ENCODE peak calls at places on chromosomes 4 and X, in four cellular contexts. Y is GM23248, D is hepatocyte, K is MM.1S. R is an unnamed sample. For H3K4me1, the result is how much of the 10 kb centered on the place peaks cover.

GRCh38 chrX:39260965-39261364 is 459.7 kb downstream of the MID1IP1 start:
- DNase-seq in Y (peak), D (no peak), K (no peak), R (no peak)

GRCh38 chr4:128950796-128951195 is 141.3 kb downstream of the JADE1 start:
- DNase-seq in Y (no peak), D (no peak), K (no peak), R (no peak)

GRCh38 chr4:153464068-153464467 is 2.1 kb upstream of the TMEM131L start:
- DNase-seq in Y (no peak), D (no peak), K (no peak), R (no peak)

GRCh38 chr4:31052519-31052918 is 332.4 kb downstream of the PCDH7 start:
- DNase-seq in Y (no peak), D (no peak), K (no peak), R (no peak)

GRCh38 chrX:120561634-120562568 is 1.1 kb upstream of the CUL4B start:
- DNase-seq in Y (no peak), D (no peak), K (no peak), R (no peak)

GRCh38 chrX:29237972-29238371 is 650.7 kb downstream of the IL1RAPL1 start:
- DNase-seq in Y (no peak), D (no peak), K (no peak), R (no peak)

GRCh38 chr4:89617256-89617655 is 219.7 kb downstream of the SNCA start:
- DNase-seq in Y (peak), D (no peak), K (no peak), R (no peak)

GRCh38 chrX:106959897-106960296 is 39.7 kb downstream of the CLDN2 start:
- DNase-seq in Y (peak), D (peak), K (no peak), R (no peak)

GRCh38 chr4:25862411-25863346 is at the start of gene SEL1L3:
- DNase-seq in Y (peak), D (peak), K (peak), R (no peak)

GRCh38 chrX:125826774-125827451 is 339.2 kb downstream of the DCAF12L2 start:
- DNase-seq in Y (no peak), D (no peak), K (no peak), R (no peak)

GRCh38 chrX:39886282-39886681 is 211.5 kb downstream of the BCOR start:
- DNase-seq in Y (peak), D (no peak), K (no peak), R (no peak)

GRCh38 chr4:189124149-189124758 is 816.4 kb upstream of the FRG1 start:
- DNase-seq in Y (peak), D (peak), K (peak), R (peak)

GRCh38 chr4:185033950-185034349 is 15.7 kb downstream of the HELT start:
- DNase-seq in Y (no peak), D (no peak), K (peak), R (no peak)

GRCh38 chrX:132488092-132488749 is 617 bp downstream of the MBNL3 start:
- DNase-seq in Y (peak), D (no peak), K (peak), R (no peak)

GRCh38 chr4:48227662-48228061 is 42.0 kb downstream of the TEC start:
- DNase-seq in Y (no peak), D (no peak), K (no peak), R (no peak)

GRCh38 chr4:67452100-67452887 is 93.0 kb downstream of the CENPC start:
- DNase-seq in Y (peak), D (no peak), K (no peak), R (no peak)

GRCh38 chr4:16011173-16011572 is 48.2 kb upstream of the FGFBP2 start:
- DNase-seq in Y (no peak), D (no peak), K (no peak), R (no peak)

GRCh38 chrX:75603833-75604232 is 81.0 kb upstream of the ZDHHC15 start:
- DNase-seq in Y (peak), D (peak), K (peak), R (no peak)

GRCh38 chrX:71666240-71667223 is 814 bp upstream of the LOC101059915 start:
- DNase-seq in Y (no peak), D (no peak), K (no peak), R (no peak)

GRCh38 chrX:13489451-13489850 is 80.0 kb upstream of the EGFL6 start:
- DNase-seq in Y (peak), D (no peak), K (no peak), R (no peak)

GRCh38 chrX:36973575-36973974 is 34.6 kb upstream of the FAM47C start:
- DNase-seq in Y (no peak), D (no peak), K (no peak), R (no peak)

GRCh38 chrX:13357925-13358324 is 38.1 kb upstream of the ATXN3L start:
- DNase-seq in Y (no peak), D (peak), K (no peak), R (no peak)

GRCh38 chr4:25367877-25368276 is 9.2 kb upstream of the ANAPC4 start:
- DNase-seq in Y (no peak), D (no peak), K (no peak), R (no peak)

GRCh38 chr4:8656711-8657380 is 64.3 kb downstream of the CPZ start:
- DNase-seq in Y (no peak), D (no peak), K (no peak), R (no peak)

GRCh38 chr4:2061208-2062131 is 2.3 kb downstream of the NAT8L start:
- DNase-seq in Y (no peak), D (no peak), K (no peak), R (no peak)

GRCh38 chr4:4860803-4861591 is 1.5 kb downstream of the MSX1 start:
- DNase-seq in Y (peak), D (peak), K (no peak), R (no peak)

GRCh38 chr4:41678086-41678485 is 70.4 kb downstream of the PHOX2B start:
- DNase-seq in Y (peak), D (no peak), K (no peak), R (no peak)

GRCh38 chrX:132610536-132610935 is 121.7 kb upstream of the MBNL3 start:
- DNase-seq in Y (no peak), D (no peak), K (no peak), R (no peak)

GRCh38 chrX:153470411-153471363 is at the start of gene HAUS7:
- DNase-seq in Y (peak), D (peak), K (peak), R (peak)

GRCh38 chr4:113943863-113944262 is 35.6 kb downstream of the ARSJ start:
- DNase-seq in Y (peak), D (no peak), K (no peak), R (no peak)

GRCh38 chr4:186829097-186829496 is 105.4 kb upstream of the FAT1 start:
- DNase-seq in Y (no peak), D (no peak), K (peak), R (no peak)

GRCh38 chr4:188015025-188015778 is 19.6 kb downstream of the ZFP42 start:
- DNase-seq in Y (no peak), D (peak), K (no peak), R (no peak)

GRCh38 chr4:1031956-1032795 is 20.8 kb downstream of the FGFRL1 start:
- DNase-seq in Y (peak), D (no peak), K (no peak), R (no peak)

GRCh38 chr4:99405433-99406115 is 29.6 kb downstream of the ADH7 start:
- DNase-seq in Y (peak), D (peak), K (peak), R (peak)

GRCh38 chr4:8152090-8152864 is 6.3 kb downstream of the ABLIM2 start:
- DNase-seq in Y (no peak), D (no peak), K (no peak), R (no peak)

DNA sequence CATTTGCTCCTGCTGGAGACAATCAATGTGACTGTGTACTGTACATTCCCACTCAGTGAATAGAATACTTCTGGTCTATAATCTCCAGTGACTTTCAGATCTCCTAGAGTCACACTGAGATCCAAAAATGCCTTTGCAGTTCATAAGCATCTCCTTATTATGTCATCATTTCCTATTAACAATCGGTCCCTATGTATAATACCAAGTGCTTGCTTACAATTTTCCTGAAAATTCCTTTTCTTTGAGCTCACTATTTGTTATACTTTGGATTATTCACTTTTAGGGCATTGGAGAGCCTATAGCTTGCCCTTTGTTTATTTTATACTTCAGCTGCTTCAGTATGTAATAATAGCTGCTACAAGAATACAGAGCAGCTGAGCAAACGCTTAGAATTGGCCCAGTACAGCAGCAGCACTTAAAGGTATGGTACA is 313.0 kb downstream of the DCTD start:
- DNase-seq in Y (peak), D (no peak), K (no peak), R (no peak)
- TF ChIP-seq EZH2phosphoT487 in Y (no peak), D (no peak), K (no peak), R (no peak)

DNA sequence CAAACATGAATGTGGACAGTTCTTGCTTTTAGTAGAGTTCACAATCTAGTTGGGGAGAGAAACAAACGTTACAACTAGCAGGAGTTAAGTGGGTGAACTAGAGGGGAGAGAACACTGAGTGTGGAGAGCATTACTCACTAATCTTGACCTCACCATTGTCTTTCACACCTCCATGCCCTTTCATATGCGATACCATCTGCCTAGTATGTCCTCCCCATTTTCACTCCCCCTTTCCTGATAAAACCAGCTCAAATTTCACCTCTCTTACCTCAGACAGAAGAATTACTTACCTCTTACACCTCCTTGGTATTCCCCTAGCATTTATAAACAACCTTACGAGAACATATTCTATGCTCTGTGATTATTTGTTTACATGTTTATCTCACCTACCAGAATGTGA is 53.6 kb downstream of the LAS1L start:
- DNase-seq in Y (no peak), D (no peak), K (no peak), R (no peak)
- H3K4me2 ChIP-seq in Y (no peak), D (no peak), K (no peak), R (no peak)

GRCh38 chr4:57099363-57099762 is 10.8 kb downstream of the IGFBP7 start:
- DNase-seq in Y (no peak), D (no peak), K (no peak), R (no peak)
- H3K4me1 ChIP-seq in Y (half or more), D (under half), K (under half), R (under half)

GRCh38 chr4:137309424-137309823 is 222.9 kb downstream of the PCDH18 start:
- DNase-seq in Y (no peak), D (no peak), K (no peak), R (no peak)

GRCh38 chr4:137307806-137308205 is 224.5 kb downstream of the PCDH18 start:
- DNase-seq in Y (peak), D (no peak), K (no peak), R (no peak)

GRCh38 chr4:137310156-137310555 is 222.1 kb downstream of the PCDH18 start:
- DNase-seq in Y (peak), D (no peak), K (no peak), R (no peak)

GRCh38 chr4:137312257-137312656 is 220.0 kb downstream of the PCDH18 start:
- DNase-seq in Y (peak), D (no peak), K (no peak), R (no peak)

DNA sequence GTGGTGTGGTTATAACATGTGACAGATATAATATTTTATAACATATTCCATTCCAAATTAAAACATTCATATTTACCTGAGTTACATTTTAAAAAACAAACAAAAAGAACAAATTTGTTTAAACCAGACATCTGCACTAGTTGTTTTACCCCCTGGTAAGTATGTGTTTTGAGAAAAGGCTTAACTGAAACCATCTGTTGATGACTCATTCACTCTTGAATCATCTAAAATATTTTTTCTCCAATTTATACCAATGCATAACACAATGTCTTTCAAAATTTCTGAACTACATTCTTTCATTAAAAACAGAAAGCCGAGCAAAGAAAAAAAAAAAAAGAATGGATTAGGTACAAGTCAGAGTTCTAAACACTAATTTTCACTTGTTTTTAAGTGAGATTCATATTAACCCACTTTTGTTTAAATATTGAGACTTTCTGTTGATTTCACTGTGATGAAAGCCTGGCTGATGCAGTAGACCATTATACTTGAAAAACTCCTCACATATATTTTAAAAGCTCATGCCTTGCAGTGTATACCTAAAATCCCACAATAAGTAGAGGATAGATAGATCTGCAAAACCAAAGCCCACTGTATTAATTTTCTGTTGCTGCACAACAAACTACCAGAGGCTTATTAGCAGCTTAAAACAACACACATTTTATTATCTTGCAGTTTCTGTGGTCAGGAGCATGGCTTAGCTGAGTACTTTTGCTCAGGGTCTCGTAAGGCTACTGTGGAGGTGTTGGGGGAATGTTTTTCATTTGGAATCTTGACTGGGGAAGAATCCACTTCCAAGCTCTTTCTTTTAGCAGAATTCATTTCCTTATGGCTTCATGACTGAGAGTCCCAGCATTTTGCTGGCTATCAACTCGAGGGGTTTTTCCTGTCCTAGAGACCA is 221.5 kb downstream of the PCDH18 start:
- DNase-seq in Y (peak), D (peak), K (no peak), R (no peak)
- TF ChIP-seq EZH2phosphoT487 in Y (no peak), D (no peak), K (no peak), R (no peak)

GRCh38 chrX:137363559-137363958 is 202.4 kb upstream of the ZIC3 start:
- DNase-seq in Y (no peak), D (no peak), K (no peak), R (no peak)
- H3K4me2 ChIP-seq in Y (no peak), D (no peak), K (no peak), R (no peak)

GRCh38 chr4:173252024-173252935 is 81.9 kb downstream of the HMGB2 start:
- DNase-seq in Y (peak), D (peak), K (peak), R (peak)
- H3K4me1 ChIP-seq in Y (under half), D (under half), K (under half), R (under half)

GRCh38 chr4:17812125-17812524 is 1.3 kb downstream of the NCAPG start:
- DNase-seq in Y (no peak), D (no peak), K (no peak), R (no peak)

GRCh38 chr4:17816142-17816541 is 5.4 kb downstream of the NCAPG start:
- DNase-seq in Y (no peak), D (no peak), K (no peak), R (no peak)

GRCh38 chr4:17812801-17813200 is 2.0 kb downstream of the NCAPG start:
- DNase-seq in Y (peak), D (no peak), K (no peak), R (no peak)

GRCh38 chr4:17814140-17814539 is 3.4 kb downstream of the NCAPG start:
- DNase-seq in Y (peak), D (no peak), K (no peak), R (no peak)

GRCh38 chr4:17817027-17817426 is 6.2 kb downstream of the NCAPG start:
- DNase-seq in Y (peak), D (peak), K (peak), R (peak)
- TF ChIP-seq EZH2phosphoT487 in Y (no peak), D (no peak), K (no peak), R (no peak)

GRCh38 chrX:45145492-45146215 is 55.0 kb downstream of the DIPK2B start:
- DNase-seq in Y (no peak), D (no peak), K (no peak), R (no peak)
- H3K4me2 ChIP-seq in Y (no peak), D (no peak), K (no peak), R (no peak)

DNA sequence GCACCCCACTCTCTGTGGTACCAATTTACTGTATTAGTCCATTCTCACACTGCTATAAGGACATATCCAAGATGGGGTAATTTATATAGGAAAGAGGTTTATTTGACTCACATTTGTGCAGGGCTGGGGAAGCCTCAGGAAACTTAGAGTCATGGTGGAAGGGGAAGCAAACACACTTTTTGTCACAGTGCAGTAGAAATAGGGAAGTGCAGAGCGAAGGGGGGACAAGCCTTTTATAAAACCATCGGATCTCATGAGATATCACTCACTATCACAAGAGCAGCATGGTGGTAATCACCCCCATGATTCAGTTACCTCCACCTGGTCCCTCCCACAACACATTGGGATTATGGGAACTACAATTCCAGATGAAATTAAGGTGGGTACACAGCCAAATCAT is 766.9 kb upstream of the PCDH10 start:
- DNase-seq in Y (no peak), D (no peak), K (no peak), R (no peak)
- H3K4me1 ChIP-seq in Y (under half), D (under half), K (under half), R (under half)